ENCODE peak calls at places on chromosomes 6 and 20, in seven cellular contexts. M, C, W, O, B, H and K are unnamed samples.

GRCh38 chr6:3253597-3253961 is 5.2 kb upstream of the PSMG4 start:
- DNase-seq in H (no peak), B (no peak), M (no peak), W (no peak), C (no peak), O (no peak), K (no peak)

GRCh38 chr20:53763707-53764415 is 170.2 kb upstream of the ZNF217 start:
- DNase-seq in C (peak), O (peak), W (peak), M (no peak), H (no peak), B (peak), K (peak)

GRCh38 chr6:139376604-139377218 is 2.3 kb upstream of the CITED2 start:
- DNase-seq in C (peak), M (no peak), H (peak), B (no peak), O (peak), W (no peak), K (peak)

GRCh38 chr6:137623293-137623692 is 129.1 kb upstream of the OLIG3 start:
- DNase-seq in C (no peak), H (no peak), O (no peak), W (no peak), B (no peak), M (no peak), K (no peak)

GRCh38 chr6:131213501-131213990 is 78.3 kb downstream of the AKAP7 start:
- DNase-seq in W (no peak), O (peak), H (no peak), B (no peak), C (peak), M (no peak), K (no peak)

GRCh38 chr6:52227495-52227894 is 16.8 kb downstream of the IL17F start:
- DNase-seq in W (no peak), O (peak), M (no peak), B (no peak), C (no peak), H (no peak), K (no peak)

GRCh38 chr6:121680058-121680457 is 244.6 kb downstream of the GJA1 start:
- DNase-seq in W (no peak), H (no peak), M (no peak), C (no peak), B (no peak), O (no peak), K (peak)

GRCh38 chr20:63682384-63683139 is 13.9 kb upstream of the TNFRSF6B start:
- DNase-seq in M (no peak), H (peak), O (peak), C (peak), W (no peak), B (no peak), K (peak)

GRCh38 chr20:63125893-63126601 is 89.9 kb downstream of the YTHDF1 start:
- DNase-seq in O (no peak), W (peak), H (no peak), M (no peak), B (no peak), C (no peak), K (no peak)

GRCh38 chr20:62874745-62875344 is 13.2 kb upstream of the TCFL5 start:
- DNase-seq in B (no peak), H (no peak), C (peak), W (no peak), O (no peak), M (no peak), K (no peak)

GRCh38 chr6:134376785-134377184 is 58.9 kb upstream of the SGK1 start:
- DNase-seq in W (no peak), M (no peak), H (no peak), B (no peak), C (no peak), O (no peak), K (no peak)

GRCh38 chr6:142275146-142276006 is 26.4 kb upstream of the ADGRG6 start:
- DNase-seq in H (peak), O (peak), B (no peak), M (no peak), W (no peak), C (peak), K (no peak)

GRCh38 chr6:34511214-34511922 is 44.8 kb downstream of the SPDEF start:
- DNase-seq in C (no peak), O (no peak), W (no peak), H (no peak), M (no peak), B (no peak), K (no peak)

GRCh38 chr20:44336086-44336485 is 757 bp upstream of the R3HDML start:
- DNase-seq in B (peak), W (peak), M (no peak), O (no peak), C (no peak), H (no peak), K (peak)

GRCh38 chr20:19737025-19737424 is 21.0 kb upstream of the RIN2 start:
- DNase-seq in W (no peak), B (no peak), O (peak), M (no peak), C (peak), H (peak), K (no peak)

GRCh38 chr6:43807228-43808061 is 37.4 kb downstream of the VEGFA start:
- DNase-seq in B (no peak), W (no peak), H (peak), M (no peak), C (peak), O (peak), K (no peak)

GRCh38 chr6:37809144-37809543 is 10.4 kb upstream of the ZFAND3 start:
- DNase-seq in W (no peak), H (no peak), B (no peak), C (no peak), O (peak), M (no peak), K (no peak)

GRCh38 chr20:5480824-5481600 is 164.3 kb upstream of the PROKR2 start:
- DNase-seq in O (no peak), W (no peak), C (no peak), B (no peak), M (no peak), H (peak), K (no peak)

GRCh38 chr6:105138141-105138540 is 41.7 kb downstream of the POPDC3 start:
- DNase-seq in B (no peak), C (no peak), H (no peak), O (no peak), W (no peak), M (no peak), K (no peak)

GRCh38 chr6:49556429-49556837 is 6.0 kb downstream of the C6orf141 start:
- DNase-seq in M (no peak), C (peak), H (peak), O (peak), W (no peak), B (no peak), K (peak)

GRCh38 chr20:10250902-10251301 is 32.3 kb downstream of the SNAP25 start:
- DNase-seq in H (no peak), C (no peak), W (no peak), B (no peak), M (no peak), O (no peak), K (no peak)

GRCh38 chr20:48380661-48381060 is 447.1 kb downstream of the PREX1 start:
- DNase-seq in B (no peak), H (no peak), O (no peak), M (no peak), C (no peak), W (no peak), K (no peak)

GRCh38 chr20:47355489-47356219 is 845 bp downstream of the ZMYND8 start:
- DNase-seq in O (no peak), H (no peak), B (no peak), C (peak), W (no peak), M (no peak), K (peak)

GRCh38 chr6:82413868-82414267 is 50.3 kb downstream of the TPBG start:
- DNase-seq in H (no peak), O (no peak), C (no peak), B (no peak), M (no peak), W (no peak), K (no peak)

GRCh38 chr6:123838612-123839279 is 35.1 kb downstream of the NKAIN2 start:
- DNase-seq in O (no peak), M (no peak), C (no peak), W (no peak), H (no peak), B (no peak), K (peak)

GRCh38 chr6:145544031-145544430 is 191.3 kb downstream of the EPM2A start:
- DNase-seq in O (peak), C (peak), W (no peak), B (no peak), H (no peak), M (no peak), K (no peak)

GRCh38 chr6:107448776-107449175 is 10.6 kb downstream of the PDSS2 start:
- DNase-seq in B (no peak), W (no peak), C (no peak), H (no peak), M (no peak), O (no peak), K (no peak)

GRCh38 chr6:107443904-107444267 is 15.5 kb downstream of the PDSS2 start:
- DNase-seq in O (no peak), W (no peak), C (no peak), H (no peak), B (no peak), M (no peak), K (no peak)

GRCh38 chr6:107444277-107444676 is 15.1 kb downstream of the PDSS2 start:
- DNase-seq in B (no peak), C (no peak), M (no peak), W (no peak), O (peak), H (no peak), K (no peak)

GRCh38 chr6:107443066-107443903 is 16.1 kb downstream of the PDSS2 start:
- DNase-seq in O (peak), B (no peak), H (no peak), M (no peak), W (no peak), C (peak), K (no peak)

GRCh38 chr6:107447663-107448216 is 11.6 kb downstream of the PDSS2 start:
- DNase-seq in H (no peak), M (no peak), W (no peak), C (no peak), B (no peak), O (no peak), K (peak)
- H2BK120ac ChIP-seq in H (no peak), M (no peak), W (no peak), C (no peak), B (no peak), O (no peak), K (no peak)

DNA sequence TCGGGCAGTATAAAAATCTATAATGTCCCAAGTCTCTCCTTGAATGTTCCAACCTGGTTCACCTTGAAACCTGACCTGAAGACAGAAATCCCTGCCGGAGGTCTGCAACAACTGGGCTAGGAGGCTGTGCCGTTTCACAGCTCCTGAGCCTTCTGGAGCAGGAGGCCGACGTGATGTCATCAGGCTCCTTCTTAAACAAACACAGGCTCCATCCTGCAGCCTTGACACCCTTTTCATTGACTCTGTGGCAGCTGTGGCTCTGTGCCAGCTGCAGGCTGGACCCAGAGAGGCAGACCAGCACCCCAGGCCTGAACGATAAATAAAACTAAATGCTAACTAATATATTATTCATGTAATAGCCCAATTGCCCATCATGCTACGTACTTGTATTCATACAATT is 483.9 kb downstream of the CD83 start:
- DNase-seq in H (no peak), W (no peak), C (no peak), M (no peak), O (no peak), B (peak), K (no peak)
- H2BK120ac ChIP-seq in H (no peak), W (no peak), C (no peak), M (no peak), O (no peak), B (no peak), K (no peak)

DNA sequence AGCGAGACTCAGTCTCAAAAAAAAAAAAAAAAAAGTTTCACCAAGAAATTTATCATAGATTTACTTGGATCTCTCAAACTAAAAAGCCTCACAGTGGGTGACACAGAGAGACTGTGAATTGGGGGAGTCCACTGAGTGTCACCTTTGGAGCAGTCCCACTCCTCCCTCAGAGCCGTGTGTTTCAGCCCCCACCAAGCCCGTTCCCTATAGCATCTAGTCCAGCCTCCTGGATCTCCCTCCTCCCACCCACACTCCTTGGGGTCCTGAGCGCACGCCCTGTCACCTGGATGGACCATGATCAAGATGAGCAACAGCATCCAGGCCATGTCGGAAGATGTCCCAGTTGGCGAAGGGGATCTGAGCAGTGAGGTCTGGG is 422 bp downstream of the NCR3 start:
- DNase-seq in C (no peak), B (no peak), H (no peak), W (no peak), M (no peak), O (no peak), K (no peak)
- H2BK120ac ChIP-seq in C (no peak), B (no peak), H (no peak), W (no peak), M (peak), O (no peak), K (no peak)

GRCh38 chr6:36239710-36240256 is 30.1 kb upstream of the PNPLA1 start:
- DNase-seq in M (no peak), O (no peak), C (no peak), H (no peak), W (no peak), B (no peak), K (no peak)
- H2BK120ac ChIP-seq in M (no peak), O (no peak), C (no peak), H (no peak), W (no peak), B (no peak), K (no peak)

GRCh38 chr20:8196096-8196495 is 64.0 kb downstream of the PLCB1 start:
- DNase-seq in W (no peak), O (no peak), H (no peak), M (no peak), C (no peak), B (no peak), K (peak)
- H2BK120ac ChIP-seq in W (no peak), O (no peak), H (no peak), M (no peak), C (no peak), B (no peak), K (no peak)

DNA sequence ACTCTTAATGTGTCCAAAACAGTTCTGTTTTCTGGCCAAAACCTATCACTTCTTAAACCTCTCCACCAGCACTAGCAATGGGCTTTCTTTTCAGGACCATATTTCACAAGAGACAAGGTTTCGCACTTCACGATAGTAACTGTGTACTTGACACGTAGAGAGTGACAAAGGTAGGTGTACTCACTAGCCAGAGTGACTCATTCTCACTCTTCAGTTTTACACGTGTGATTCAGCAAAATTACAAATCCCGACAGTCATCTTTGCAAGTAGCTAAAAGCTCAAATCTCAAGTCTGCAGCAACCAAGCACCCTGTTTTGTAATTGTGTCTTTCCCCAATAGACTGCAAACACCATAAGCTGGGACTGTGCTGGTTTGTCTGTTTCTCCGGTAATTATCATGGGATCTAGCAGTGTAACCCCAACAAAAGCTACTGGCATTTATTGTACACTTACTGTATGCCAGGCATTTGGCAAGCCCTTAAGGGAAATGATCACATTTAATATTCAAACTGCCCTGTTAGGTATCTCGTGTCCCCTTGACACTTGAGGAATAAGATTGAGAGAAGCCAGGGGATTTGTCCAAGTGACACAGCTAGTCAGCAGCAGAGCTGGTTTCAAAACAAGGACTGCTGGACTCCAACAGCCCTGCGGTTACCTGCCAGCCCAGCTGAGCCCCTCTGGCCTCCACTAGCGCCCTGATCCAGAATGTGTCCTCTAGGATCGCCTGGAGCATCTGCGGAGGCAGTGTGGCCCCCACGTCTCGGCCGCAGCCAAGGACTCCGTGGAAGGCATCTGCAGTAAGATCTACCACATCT is 9.9 kb downstream of the PCIF1 start:
- DNase-seq in O (no peak), H (peak), M (no peak), B (no peak), C (peak), W (no peak), K (no peak)
- H2BK120ac ChIP-seq in O (no peak), H (no peak), M (no peak), B (no peak), C (no peak), W (no peak), K (no peak)